ENCODE peak calls at places on chromosomes 11 and 22, in seven cellular contexts. G is endodermal cell; M is mucosa of descending colon; J is CD8-positive, alpha-beta T cell; T is CD4-positive, alpha-beta memory T cell; B is K562; E is astrocyte. O is an unnamed sample. For H3K4me1, the result is how much of the 10 kb centered on the place peaks cover.

GRCh38 chr11:62104816-62105610 is 18.8 kb upstream of the INCENP start:
- DNase-seq in J (no peak), T (peak), B (peak), G (no peak), E (peak), M (no peak), O (no peak)

GRCh38 chr11:3206922-3207204 is 11.8 kb downstream of the MRGPRG start:
- DNase-seq in G (no peak), E (no peak), J (no peak), T (no peak), B (no peak), M (no peak), O (no peak)

GRCh38 chr11:19814421-19814820 is 101.8 kb downstream of the NAV2 start:
- DNase-seq in E (no peak), T (no peak), B (no peak), J (no peak), G (peak), M (no peak), O (no peak)

GRCh38 chr11:108037636-108038035 is 28.9 kb downstream of the CUL5 start:
- DNase-seq in E (no peak), J (no peak), B (no peak), G (no peak), M (no peak), T (no peak), O (no peak)

GRCh38 chr11:96169250-96169649 is 173.7 kb downstream of the MAML2 start:
- DNase-seq in G (no peak), T (no peak), E (no peak), M (no peak), B (no peak), J (no peak), O (no peak)

GRCh38 chr22:26394787-26395186 is 34.3 kb upstream of the ASPHD2 start:
- DNase-seq in B (no peak), E (no peak), M (no peak), G (no peak), T (no peak), J (no peak), O (no peak)

GRCh38 chr22:39454385-39454871 is 2.4 kb upstream of the MGAT3 start:
- DNase-seq in E (no peak), G (peak), M (no peak), J (no peak), B (no peak), T (no peak), O (no peak)

GRCh38 chr11:5690736-5691135 is 1.1 kb downstream of the TRIM22 start:
- DNase-seq in M (no peak), E (peak), J (no peak), T (no peak), G (no peak), B (no peak), O (no peak)

GRCh38 chr11:114088216-114088615 is 28.7 kb downstream of the ZBTB16 start:
- DNase-seq in M (no peak), J (no peak), T (no peak), E (no peak), B (no peak), G (no peak), O (no peak)

GRCh38 chr11:12376259-12376971 is 956 bp upstream of the PARVA start:
- DNase-seq in T (no peak), J (no peak), G (no peak), B (no peak), M (peak), E (peak), O (no peak)

GRCh38 chr11:48066881-48067800 is 86.8 kb downstream of the PTPRJ start:
- DNase-seq in M (no peak), T (no peak), E (peak), J (no peak), G (peak), B (no peak), O (no peak)

GRCh38 chr11:47184711-47185304 is 1.4 kb downstream of the PACSIN3 start:
- DNase-seq in T (no peak), J (no peak), E (no peak), M (no peak), G (no peak), B (no peak), O (no peak)

GRCh38 chr22:18965526-18966421 is 29.7 kb upstream of the PRODH start:
- DNase-seq in M (no peak), T (no peak), B (no peak), J (no peak), G (no peak), E (no peak), O (no peak)

GRCh38 chr11:46279393-46280099 is 2.1 kb downstream of the CREB3L1 start:
- DNase-seq in T (no peak), M (peak), G (no peak), E (peak), J (no peak), B (no peak), O (no peak)

GRCh38 chr11:125228425-125228824 is 63.9 kb downstream of the PKNOX2 start:
- DNase-seq in J (no peak), T (no peak), G (peak), E (no peak), M (no peak), B (no peak), O (no peak)

GRCh38 chr11:46914363-46914762 is 4.0 kb downstream of the LRP4 start:
- DNase-seq in T (no peak), J (no peak), B (no peak), G (no peak), E (no peak), M (no peak), O (peak)

GRCh38 chr11:61832207-61832606 is 4.1 kb downstream of the FADS2 start:
- DNase-seq in M (no peak), B (no peak), E (no peak), G (no peak), J (no peak), T (no peak), O (no peak)

GRCh38 chr22:48093981-48094380 is 1331.5 kb downstream of the TBC1D22A start:
- DNase-seq in J (no peak), T (no peak), B (no peak), E (no peak), G (no peak), M (no peak), O (no peak)

GRCh38 chr11:10544491-10545470 is 3.8 kb upstream of the RNF141 start:
- DNase-seq in M (no peak), G (no peak), E (no peak), J (no peak), B (no peak), T (no peak), O (no peak)

GRCh38 chr22:40276877-40277823 is 69.2 kb upstream of the ADSL start:
- DNase-seq in E (peak), T (no peak), B (no peak), J (no peak), M (no peak), G (no peak), O (no peak)

GRCh38 chr11:15208570-15209222 is 94.0 kb downstream of the INSC start:
- DNase-seq in M (peak), J (peak), T (peak), E (peak), G (peak), B (peak), O (peak)

GRCh38 chr22:38699784-38700183 is 959 bp downstream of the JOSD1 start:
- DNase-seq in E (peak), J (no peak), B (no peak), G (no peak), T (no peak), M (no peak), O (no peak)

GRCh38 chr11:122686106-122686505 is 30.6 kb downstream of the UBASH3B start:
- DNase-seq in T (no peak), M (no peak), B (no peak), J (no peak), E (no peak), G (no peak), O (no peak)

GRCh38 chr11:48036466-48036865 is 56.1 kb downstream of the PTPRJ start:
- DNase-seq in G (no peak), T (no peak), E (peak), J (no peak), B (no peak), M (no peak), O (no peak)

GRCh38 chr11:14614223-14614622 is 29.4 kb upstream of the PDE3B start:
- DNase-seq in J (no peak), E (no peak), B (no peak), M (no peak), T (no peak), G (no peak), O (no peak)

GRCh38 chr11:126465573-126466287 is 110.2 kb downstream of the ST3GAL4 start:
- DNase-seq in M (no peak), G (no peak), J (peak), T (peak), B (no peak), E (no peak), O (no peak)

GRCh38 chr22:43399338-43399979 is 12.4 kb upstream of the MPPED1 start:
- DNase-seq in B (peak), J (no peak), E (no peak), T (no peak), G (no peak), M (peak), O (peak)

GRCh38 chr11:48096588-48097525 is 116.5 kb downstream of the PTPRJ start:
- DNase-seq in M (no peak), E (peak), T (no peak), B (no peak), J (peak), G (peak), O (no peak)

GRCh38 chr11:95282337-95282751 is 51.3 kb upstream of the SESN3 start:
- DNase-seq in T (no peak), G (peak), J (no peak), M (no peak), E (no peak), B (no peak), O (no peak)

GRCh38 chr11:102267602-102268001 is 49.7 kb upstream of the BIRC3 start:
- DNase-seq in J (no peak), M (no peak), T (no peak), E (peak), G (no peak), B (peak), O (no peak)

GRCh38 chr11:66042227-66043007 is 6.5 kb downstream of the GAL3ST3 start:
- DNase-seq in E (no peak), G (no peak), T (no peak), J (no peak), B (no peak), M (no peak), O (no peak)

GRCh38 chr11:111694851-111695250 is 71.3 kb downstream of the PPP2R1B start:
- DNase-seq in E (peak), G (no peak), T (no peak), M (no peak), J (no peak), B (no peak), O (no peak)

GRCh38 chr22:26122920-26123468 is 46.3 kb upstream of the SEZ6L start:
- DNase-seq in E (no peak), M (no peak), G (no peak), T (no peak), J (no peak), B (no peak), O (no peak)

GRCh38 chr11:80155412-80156017 is 714.7 kb upstream of the TENM4 start:
- DNase-seq in J (no peak), B (peak), M (no peak), E (no peak), G (peak), T (no peak), O (peak)

DNA sequence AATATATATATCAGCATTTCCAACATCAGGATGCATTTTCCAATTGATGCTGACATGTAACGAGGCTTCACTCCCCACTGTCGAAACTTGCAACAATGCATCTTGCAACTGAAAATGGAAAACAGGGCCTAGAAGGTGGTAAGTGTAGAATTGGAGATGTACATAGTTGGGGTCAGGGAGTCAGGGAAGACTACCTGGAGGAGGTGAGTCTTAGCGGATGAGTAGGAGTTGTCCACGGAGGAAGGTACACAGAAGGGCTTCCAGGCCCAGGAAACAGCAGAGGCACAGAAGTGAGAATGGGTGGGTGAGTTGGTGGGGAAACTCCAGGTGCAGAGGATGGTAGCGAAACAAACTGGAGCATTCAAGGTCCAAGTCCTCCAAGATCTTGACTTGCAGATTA is 2.0 kb upstream of the GRK2 start:
- DNase-seq in B (no peak), G (no peak), T (no peak), J (no peak), E (no peak), M (no peak), O (no peak)
- H3K4me1 ChIP-seq in B (half or more), G (under half), T (under half), J (under half), E (under half), M (under half), O (under half)

DNA sequence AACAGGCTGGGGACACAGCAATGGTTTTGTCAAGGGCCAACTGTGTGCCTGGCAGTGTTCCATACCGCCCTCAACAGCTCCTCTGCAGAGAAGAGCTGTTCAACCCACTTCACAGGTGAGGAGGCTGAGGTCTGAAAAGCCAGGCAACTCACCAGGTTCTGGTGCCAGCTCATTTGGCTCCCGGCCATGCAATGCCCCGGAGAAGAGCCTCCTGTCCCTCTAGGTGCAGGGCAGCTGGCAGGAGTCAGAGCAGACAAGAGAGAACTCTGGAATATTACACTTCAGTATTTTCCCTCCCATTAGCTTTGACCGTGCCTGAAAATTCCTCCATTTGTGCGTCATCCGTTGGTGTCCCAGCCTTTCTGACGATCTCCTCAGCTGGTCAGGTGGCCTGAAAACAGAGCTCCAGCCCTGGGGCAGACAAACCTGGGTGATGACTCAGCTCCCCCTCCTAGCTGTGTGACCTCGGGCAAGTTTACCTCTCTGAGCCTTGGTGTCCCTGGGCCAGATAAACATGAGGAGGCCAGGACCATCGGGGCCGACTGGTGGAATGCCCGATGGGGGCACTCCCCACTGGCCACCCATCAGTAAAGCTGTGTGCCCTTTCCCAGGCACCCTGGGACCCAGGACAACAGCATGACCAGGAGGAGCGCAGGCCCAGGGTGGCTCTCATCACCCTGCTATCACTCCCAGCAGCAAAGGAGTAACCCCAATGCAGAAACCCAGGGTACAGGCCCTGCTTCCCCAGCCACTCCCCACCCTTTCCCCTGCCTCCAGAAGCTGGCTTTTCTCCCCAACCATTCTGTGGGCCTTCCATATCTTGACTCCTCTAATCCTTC is 9.6 kb upstream of the C1QTNF6 start:
- DNase-seq in E (peak), B (no peak), T (no peak), J (no peak), M (peak), G (no peak), O (peak)
- H3K4me3 ChIP-seq in E (peak), B (peak), T (peak), J (peak), M (no peak), G (peak), O (peak)

DNA sequence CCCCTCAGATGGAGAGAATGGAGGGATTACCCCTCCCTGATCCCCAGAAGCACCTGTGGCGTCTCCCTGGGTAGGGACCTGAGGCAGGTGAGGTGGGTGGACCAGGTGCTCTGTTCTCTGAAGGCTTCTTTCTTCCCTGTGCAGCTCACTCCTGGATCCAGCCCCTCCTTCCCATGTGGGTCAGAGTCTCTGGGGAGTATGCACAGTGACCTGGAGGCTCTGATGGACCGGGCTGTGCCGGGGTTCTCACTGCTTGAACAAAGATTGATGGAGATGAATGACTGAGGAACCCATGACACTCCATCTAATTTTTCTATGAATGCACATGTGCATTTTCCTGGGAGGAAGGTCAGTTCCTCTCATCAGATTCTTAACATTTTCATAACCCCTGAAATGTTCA is 78.6 kb upstream of the SHANK2 start:
- DNase-seq in G (no peak), M (no peak), E (no peak), J (no peak), B (no peak), T (no peak), O (no peak)
- H3K4me1 ChIP-seq in G (under half), M (under half), E (under half), J (under half), B (under half), T (under half), O (under half)

DNA sequence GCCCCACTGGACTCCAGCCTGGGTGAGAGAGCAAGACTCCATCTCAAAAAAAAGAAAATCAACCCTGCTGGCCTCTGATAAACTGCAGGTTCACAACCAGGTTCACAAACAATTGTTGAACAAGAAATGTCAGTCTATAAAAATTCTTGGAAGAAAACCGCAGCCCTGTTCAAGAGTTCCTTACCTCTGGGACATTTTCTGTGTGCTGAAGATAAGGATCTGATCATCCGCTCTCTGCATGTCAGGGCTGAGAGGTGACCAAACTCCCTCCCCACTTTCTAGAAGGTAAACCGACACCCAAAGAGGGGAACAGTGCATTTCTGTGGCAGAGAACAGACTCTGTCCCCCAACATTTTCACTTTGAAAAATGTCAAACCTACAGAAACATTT is 4.2 kb upstream of the UPK3A start:
- DNase-seq in G (no peak), T (no peak), E (no peak), J (no peak), B (no peak), M (no peak), O (no peak)
- H3K4me3 ChIP-seq in G (no peak), T (no peak), E (no peak), J (no peak), B (no peak), M (no peak), O (no peak)

GRCh38 chr22:42303304-42304020 is 33.0 kb upstream of the TCF20 start:
- DNase-seq in B (no peak), J (no peak), G (no peak), T (no peak), M (peak), E (no peak), O (no peak)

GRCh38 chr22:42300286-42301071 is 30.0 kb upstream of the TCF20 start:
- DNase-seq in J (peak), E (no peak), B (peak), T (peak), M (peak), G (peak), O (no peak)

GRCh38 chr22:42301742-42302102 is 31.3 kb upstream of the TCF20 start:
- DNase-seq in E (no peak), G (no peak), T (no peak), J (no peak), M (no peak), B (no peak), O (no peak)

GRCh38 chr22:42299586-42300285 is 29.3 kb upstream of the TCF20 start:
- DNase-seq in B (peak), G (peak), M (peak), J (peak), T (peak), E (no peak), O (no peak)

DNA sequence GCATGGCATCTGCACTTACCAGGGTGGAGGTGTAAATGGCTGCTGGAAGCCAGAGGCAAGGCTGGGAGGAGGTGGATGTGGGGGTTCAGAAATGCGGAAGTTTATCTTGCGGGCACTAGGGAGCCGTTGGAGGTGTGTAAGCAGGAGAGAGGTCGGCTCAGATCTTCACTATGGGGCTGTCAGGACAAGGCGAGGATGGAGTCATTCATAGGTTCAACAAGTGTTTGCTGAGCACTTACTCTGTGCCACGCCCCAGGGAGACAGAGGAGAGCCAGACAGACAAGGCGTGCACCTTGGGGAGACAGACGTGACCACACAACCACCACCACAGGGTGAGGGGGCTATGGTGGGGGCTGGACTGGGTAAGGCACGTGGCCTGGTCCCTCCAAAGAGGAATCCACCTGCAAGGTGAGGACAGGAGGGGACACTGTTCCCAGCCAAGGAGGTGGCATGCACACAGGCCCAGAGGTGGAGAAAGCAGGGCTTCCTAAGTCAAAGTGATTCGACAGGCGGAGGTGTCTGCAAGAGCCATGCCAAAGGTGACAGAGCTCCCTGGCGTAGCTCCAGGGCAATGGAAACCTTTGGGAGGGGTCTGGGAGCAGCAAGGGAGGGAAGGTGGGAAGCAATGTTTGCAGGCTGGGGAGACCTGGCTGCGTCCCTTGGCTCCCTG is 30.8 kb upstream of the TCF20 start:
- DNase-seq in B (no peak), J (no peak), G (no peak), T (no peak), E (no peak), M (peak), O (no peak)
- H3K4me1 ChIP-seq in B (under half), J (half or more), G (under half), T (half or more), E (under half), M (under half), O (under half)

O was measured in BE2C.